ENCODE peak calls at places on chromosomes 7 and 10, in five cellular contexts. F, H, V, Y and O are unnamed samples.

GRCh38 chr10:12847361-12847975 is 154.0 kb downstream of the CCDC3 start:
- DNase-seq in H (no peak), Y (no peak), V (no peak), F (no peak), O (no peak)

GRCh38 chr7:65554-65953 is 126.8 kb upstream of the FAM20C start:
- DNase-seq in H (no peak), V (no peak), Y (peak), F (no peak), O (no peak)

GRCh38 chr7:15489383-15489782 is 72.4 kb downstream of the AGMO start:
- DNase-seq in V (no peak), Y (no peak), F (no peak), H (no peak), O (no peak)

GRCh38 chr7:96414931-96415292 is 93.0 kb upstream of the SLC25A13 start:
- DNase-seq in Y (no peak), F (no peak), V (no peak), H (no peak), O (peak)

GRCh38 chr7:121061826-121062582 is 73.5 kb downstream of the CPED1 start:
- DNase-seq in Y (no peak), V (no peak), F (no peak), H (no peak), O (no peak)

GRCh38 chr7:3235322-3235721 is 65.7 kb upstream of the SDK1 start:
- DNase-seq in H (no peak), V (no peak), F (no peak), Y (no peak), O (no peak)

GRCh38 chr7:155824195-155824915 is 12.1 kb upstream of the SHH start:
- DNase-seq in H (no peak), V (no peak), F (no peak), Y (no peak), O (no peak)

GRCh38 chr10:72263613-72264241 is 10.0 kb upstream of the DDIT4 start:
- DNase-seq in V (no peak), Y (no peak), F (no peak), H (no peak), O (no peak)

GRCh38 chr10:123502983-123503382 is 163.2 kb upstream of the GPR26 start:
- DNase-seq in F (no peak), Y (no peak), H (no peak), V (no peak), O (no peak)

GRCh38 chr10:110651044-110651958 is 7.2 kb downstream of the RBM20 start:
- DNase-seq in V (peak), H (no peak), F (peak), Y (no peak), O (no peak)

GRCh38 chr10:74117738-74118137 is 32.9 kb downstream of the AP3M1 start:
- DNase-seq in Y (no peak), F (no peak), V (no peak), H (no peak), O (no peak)

GRCh38 chr10:131728829-131729228 is 172.0 kb upstream of the PPP2R2D start:
- DNase-seq in H (no peak), F (no peak), Y (no peak), V (no peak), O (no peak)

GRCh38 chr7:88401009-88401623 is 94.4 kb upstream of the STEAP4 start:
- DNase-seq in V (no peak), Y (no peak), H (no peak), F (no peak), O (no peak)

GRCh38 chr10:30865141-30865926 is 166.3 kb downstream of the ZNF438 start:
- DNase-seq in F (no peak), H (no peak), V (no peak), Y (no peak), O (no peak)

GRCh38 chr7:37916673-37917660 is at the start of gene SFRP4:
- DNase-seq in V (peak), Y (peak), H (no peak), F (no peak), O (no peak)

GRCh38 chr10:49047128-49047639 is 68.1 kb downstream of the VSTM4 start:
- DNase-seq in Y (no peak), V (no peak), H (no peak), F (no peak), O (no peak)